ENCODE peak calls at places on chromosomes 12 and 14, in nine cellular contexts. Y, M, R, C, Q, O, T, X and J are unnamed samples. For H3K36me3, the result is how much of the 10 kb centered on the place peaks cover.

GRCh38 chr12:103960567-103961227 is 5.0 kb upstream of the TDG start:
- DNase-seq in M (no peak), T (no peak), R (no peak), C (no peak), O (no peak), Y (no peak), X (no peak), Q (no peak), J (no peak)

GRCh38 chr12:80040075-80040738 is 59.1 kb upstream of the OTOGL start:
- DNase-seq in M (no peak), X (no peak), R (peak), Y (no peak), T (no peak), O (no peak), C (no peak), Q (no peak), J (no peak)

GRCh38 chr12:19273482-19274330 is 144.2 kb downstream of the PLEKHA5 start:
- DNase-seq in Y (peak), X (peak), O (peak), R (peak), C (no peak), M (peak), Q (peak), T (peak), J (peak)

GRCh38 chr12:22722779-22723178 is 97.8 kb downstream of the ETNK1 start:
- DNase-seq in Q (no peak), T (no peak), M (no peak), Y (no peak), O (no peak), X (no peak), C (no peak), R (no peak), J (no peak)

GRCh38 chr12:122813310-122813713 is 21.9 kb upstream of the HIP1R start:
- DNase-seq in R (no peak), X (no peak), C (no peak), Q (no peak), M (no peak), O (no peak), T (no peak), Y (no peak), J (no peak)

GRCh38 chr14:93132472-93133065 is 16.8 kb upstream of the ITPK1 start:
- DNase-seq in Y (no peak), M (peak), T (peak), X (no peak), O (peak), R (peak), C (peak), Q (no peak), J (no peak)

GRCh38 chr14:101598159-101598558 is 36.9 kb downstream of the DIO3 start:
- DNase-seq in Q (no peak), M (no peak), C (no peak), Y (no peak), O (no peak), X (no peak), R (no peak), T (no peak), J (no peak)

GRCh38 chr12:71865166-71865713 is 25.7 kb downstream of the TBC1D15 start:
- DNase-seq in R (peak), T (no peak), C (no peak), M (no peak), X (peak), Y (no peak), Q (no peak), O (peak), J (peak)

GRCh38 chr12:132584472-132584871 is 25.9 kb downstream of the LRCOL1 start:
- DNase-seq in O (no peak), Q (no peak), Y (no peak), R (no peak), C (no peak), T (no peak), M (no peak), X (no peak), J (no peak)

GRCh38 chr12:30975581-30975980 is 49.0 kb downstream of the TSPAN11 start:
- DNase-seq in O (no peak), R (no peak), X (no peak), M (no peak), T (no peak), Y (no peak), Q (peak), C (no peak), J (no peak)

GRCh38 chr14:97158102-97158501 is 360.9 kb downstream of the VRK1 start:
- DNase-seq in X (no peak), C (no peak), Q (no peak), O (no peak), Y (no peak), T (no peak), R (no peak), M (no peak), J (no peak)

GRCh38 chr12:14384783-14385638 is 19.5 kb downstream of the ATF7IP start:
- DNase-seq in M (peak), Q (peak), R (peak), T (peak), Y (peak), X (no peak), C (peak), O (peak), J (peak)
- H3K4me3 ChIP-seq in M (peak), Q (no peak), R (peak), T (peak), Y (peak), X (peak), C (peak), O (peak), J (peak)

DNA sequence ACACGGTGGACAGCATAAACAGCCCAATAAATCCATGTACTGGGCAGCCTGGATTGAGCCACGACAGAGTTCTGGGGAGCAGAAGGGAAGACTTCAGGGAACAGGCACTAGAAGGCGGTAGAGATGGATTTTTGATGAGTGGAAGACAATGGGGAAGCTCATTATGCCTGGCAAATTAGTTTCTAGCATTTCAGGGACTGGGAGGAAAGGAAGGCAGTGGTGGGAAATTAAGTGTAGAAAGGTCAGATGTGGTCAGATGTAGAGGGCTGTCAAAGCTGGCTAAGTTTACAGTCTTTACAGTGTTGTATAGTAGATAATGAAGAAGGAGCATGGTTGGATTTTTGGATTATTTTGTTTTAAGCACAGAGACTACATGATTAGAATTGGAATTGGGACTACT is 9.1 kb downstream of the EGLN3 start:
- DNase-seq in O (no peak), C (no peak), R (no peak), T (no peak), M (no peak), X (no peak), Y (no peak), Q (no peak), J (no peak)
- TF ChIP-seq CTCF in O (no peak), C (peak), R (no peak), T (no peak), M (no peak), X (no peak), Y (no peak), Q (no peak), J (no peak)

GRCh38 chr12:56425188-56425587 is 24.0 kb downstream of the TIMELESS start:
- DNase-seq in T (no peak), C (no peak), O (no peak), R (no peak), Q (no peak), M (no peak), X (no peak), Y (no peak), J (no peak)
- H3K36me3 ChIP-seq in T (under half), C (half or more), O (under half), R (under half), Q (under half), M (under half), X (under half), Y (half or more), J (under half)

GRCh38 chr12:68537571-68537970 is 73.1 kb upstream of the RAP1B start:
- DNase-seq in Q (no peak), C (no peak), R (no peak), Y (no peak), X (no peak), O (no peak), M (no peak), T (no peak), J (no peak)

GRCh38 chr12:68536885-68537284 is 73.8 kb upstream of the RAP1B start:
- DNase-seq in M (no peak), Q (no peak), R (no peak), O (no peak), Y (no peak), T (no peak), X (no peak), C (no peak), J (no peak)

GRCh38 chr12:68539615-68539952 is 71.1 kb upstream of the RAP1B start:
- DNase-seq in Q (no peak), T (no peak), Y (no peak), X (no peak), R (no peak), M (no peak), O (no peak), C (no peak), J (no peak)

GRCh38 chr12:68534108-68534507 is 76.6 kb upstream of the RAP1B start:
- DNase-seq in Q (no peak), X (no peak), M (no peak), R (no peak), T (no peak), C (no peak), O (no peak), Y (no peak), J (no peak)

DNA sequence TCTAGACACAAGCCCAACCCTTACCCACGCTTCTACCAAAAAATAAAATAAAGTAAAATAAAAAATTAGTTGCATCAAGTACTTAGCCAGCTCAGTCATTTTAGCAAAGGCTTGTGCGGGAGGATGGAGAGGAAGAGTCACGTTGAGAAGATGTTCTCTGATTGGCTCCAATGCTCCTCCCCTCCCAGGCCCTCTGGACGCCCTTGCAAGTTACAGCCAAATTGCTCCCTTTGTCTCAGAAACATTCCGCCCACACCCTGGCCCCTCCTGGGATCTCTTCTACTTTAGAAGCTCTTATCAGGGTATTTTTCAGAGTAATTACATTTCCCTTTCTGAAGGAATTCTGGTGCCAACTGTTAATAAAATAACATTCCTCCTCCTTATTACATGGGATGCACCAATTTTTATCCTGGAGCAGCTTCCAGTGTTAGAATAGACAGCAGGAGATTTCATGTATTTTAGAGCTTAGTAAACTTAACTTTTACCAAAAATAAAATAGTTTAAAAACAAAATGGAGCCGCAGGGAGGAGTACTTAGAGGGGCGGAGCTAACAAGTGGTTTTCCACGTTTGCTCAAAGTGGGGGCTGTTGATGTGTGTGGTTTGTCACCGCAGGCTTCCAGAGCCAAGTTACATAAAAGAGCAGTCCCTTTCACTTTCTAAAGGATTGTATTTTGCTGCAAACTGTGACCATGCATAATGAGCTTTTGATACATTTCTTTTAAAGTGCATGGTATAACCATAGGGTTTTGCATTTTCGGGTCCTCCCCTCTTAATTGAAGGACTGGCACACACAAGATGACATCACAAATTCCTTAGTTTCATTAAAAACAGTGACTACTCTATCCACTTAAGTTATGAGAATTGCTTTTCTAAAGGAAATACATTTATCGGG is 71.7 kb upstream of the RAP1B start:
- DNase-seq in T (peak), O (peak), Y (no peak), C (peak), M (peak), X (peak), Q (no peak), R (peak), J (no peak)
- H3K4me3 ChIP-seq in T (peak), O (peak), Y (no peak), C (no peak), M (peak), X (peak), Q (no peak), R (peak), J (no peak)

GRCh38 chr14:49464885-49465284 is 121.3 kb downstream of the RPS29 start:
- DNase-seq in X (no peak), T (no peak), Y (peak), O (no peak), R (no peak), Q (no peak), C (no peak), M (no peak), J (no peak)
- TF ChIP-seq CTCF in X (no peak), T (no peak), Y (peak), O (no peak), R (peak), Q (no peak), C (peak), M (no peak), J (no peak)